ENCODE peak calls at places on chromosomes 1 and 21, in nine cellular contexts. O is NCI-H1092, Y is HTR-8/SVneo, F is NCI-H1105, P is nucleus accumbens, A is naive B cell, D is GM23248, N is psoas muscle, M is T-helper 1 cell. C is an unnamed sample.

GRCh38 chr1:66434096-66434495 is 99.9 kb upstream of the SGIP1 start:
- DNase-seq in O (no peak), F (no peak), D (peak), M (no peak), N (no peak), P (no peak), A (no peak), Y (no peak), C (no peak)

GRCh38 chr1:81345110-81345509 is 455.6 kb upstream of the ADGRL2 start:
- DNase-seq in A (no peak), M (no peak), P (no peak), F (no peak), Y (no peak), O (no peak), D (no peak), N (no peak), C (no peak)

GRCh38 chr1:61754545-61754944 is 12.3 kb downstream of the PATJ start:
- DNase-seq in A (no peak), F (no peak), M (no peak), Y (no peak), D (no peak), P (no peak), O (no peak), N (no peak), C (no peak)

GRCh38 chr21:34743285-34743684 is 74.5 kb downstream of the CLIC6 start:
- DNase-seq in P (no peak), M (no peak), A (no peak), O (no peak), N (no peak), Y (no peak), F (no peak), D (no peak), C (no peak)

GRCh38 chr1:11692899-11693590 is 1.5 kb downstream of the DRAXIN start:
- DNase-seq in N (no peak), F (no peak), Y (peak), P (no peak), D (peak), M (peak), A (no peak), O (no peak), C (no peak)

GRCh38 chr1:66764994-66765578 is 12.8 kb downstream of the DYNLT5 start:
- DNase-seq in N (no peak), M (peak), O (no peak), F (peak), D (peak), P (no peak), A (peak), Y (peak), C (peak)

GRCh38 chr1:41483960-41484844 is at the start of gene EDN2:
- DNase-seq in M (no peak), P (no peak), A (no peak), O (peak), Y (no peak), D (peak), N (peak), F (peak), C (no peak)

GRCh38 chr1:93675272-93675671 is 6.4 kb downstream of the BCAR3 start:
- DNase-seq in O (no peak), M (no peak), P (no peak), A (no peak), F (no peak), Y (no peak), D (no peak), N (no peak), C (no peak)

GRCh38 chr1:16442941-16443340 is 2.4 kb downstream of the NECAP2 start:
- DNase-seq in A (no peak), N (no peak), Y (no peak), D (no peak), M (peak), O (no peak), P (no peak), F (no peak), C (no peak)